ENCODE peak calls at places on chromosomes 7 and 10, in five cellular contexts. Q, J, B, F and H are unnamed samples.

GRCh38 chr7:37943905-37944736 is 23.7 kb downstream of the EPDR1 start:
- DNase-seq in Q (no peak), J (no peak), B (peak; percentile 62), F (no peak), H (no peak)

GRCh38 chr7:102883098-102883860 is 29.5 kb upstream of the LRRC17 start:
- DNase-seq in Q (peak; percentile 68), J (no peak), B (peak; percentile 95), F (no peak), H (no peak)

GRCh38 chr10:74307061-74307651 is 156.1 kb downstream of the ADK start:
- DNase-seq in Q (no peak), J (no peak), B (no peak), F (no peak), H (no peak)

GRCh38 chr10:92712016-92712889 is 22.5 kb downstream of the HHEX start:
- DNase-seq in Q (peak; percentile 79), J (no peak), B (no peak), F (no peak), H (no peak)

GRCh38 chr10:116722736-116723427 is 19.5 kb downstream of the HSPA12A start:
- DNase-seq in Q (no peak), J (no peak), B (peak; percentile 61), F (no peak), H (no peak)

GRCh38 chr7:127840552-127840951 is 188.6 kb downstream of the SND1 start:
- DNase-seq in Q (no peak), J (no peak), B (no peak), F (no peak), H (no peak)

GRCh38 chr10:112875474-112876267 is 74.4 kb upstream of the TCF7L2 start:
- DNase-seq in Q (peak; percentile 78), J (no peak), B (peak; percentile 82), F (peak; percentile 68), H (no peak)

GRCh38 chr10:103334567-103334966 is 16.4 kb downstream of the PCGF6 start:
- DNase-seq in Q (no peak), J (no peak), B (no peak), F (no peak), H (no peak)

GRCh38 chr7:143882611-143883078 is 19.3 kb downstream of the TCAF1 start:
- DNase-seq in Q (peak; percentile 65), J (no peak), B (no peak), F (peak; percentile 78), H (peak; percentile 93)

GRCh38 chr7:119377-120163 is 72.8 kb upstream of the FAM20C start:
- DNase-seq in Q (no peak), J (no peak), B (no peak), F (peak; percentile 41), H (no peak)